ENCODE peak calls at places on chromosomes 12 and 14, in six cellular contexts. One of them, this sample, is unnamed.

GRCh38 chr14:103537175-103537990 is 8.4 kb downstream of the TRMT61A start:
- DNase-seq in GM13976: no peak
- DNase-seq in cardiac muscle cell: no peak
- DNase-seq in astrocyte of the cerebellum: no peak
- DNase-seq in IMR-90: peak
- DNase-seq in mammary epithelial cell: no peak
- DNase-seq in this sample: no peak

GRCh38 chr14:73234029-73234428 is 3.3 kb upstream of the PAPLN start:
- DNase-seq in IMR-90: no peak
- DNase-seq in astrocyte of the cerebellum: no peak
- DNase-seq in cardiac muscle cell: no peak
- DNase-seq in GM13976: no peak
- DNase-seq in mammary epithelial cell: no peak
- DNase-seq in this sample: no peak

GRCh38 chr14:51872396-51872795 is 12.0 kb downstream of the GNG2 start:
- DNase-seq in cardiac muscle cell: no peak
- DNase-seq in IMR-90: no peak
- DNase-seq in mammary epithelial cell: no peak
- DNase-seq in GM13976: no peak
- DNase-seq in astrocyte of the cerebellum: no peak
- DNase-seq in this sample: no peak

GRCh38 chr12:6788972-6789905 is at the start of gene CD4:
- DNase-seq in mammary epithelial cell: no peak
- DNase-seq in IMR-90: no peak
- DNase-seq in astrocyte of the cerebellum: no peak
- DNase-seq in cardiac muscle cell: no peak
- DNase-seq in GM13976: no peak
- DNase-seq in this sample: no peak

GRCh38 chr12:106632797-106633450 is 50.1 kb downstream of the RFX4 start:
- DNase-seq in cardiac muscle cell: no peak
- DNase-seq in mammary epithelial cell: no peak
- DNase-seq in astrocyte of the cerebellum: no peak
- DNase-seq in GM13976: no peak
- DNase-seq in IMR-90: no peak
- DNase-seq in this sample: no peak

GRCh38 chr14:90522585-90523191 is 125.9 kb downstream of the CALM1 start:
- DNase-seq in GM13976: no peak
- DNase-seq in mammary epithelial cell: no peak
- DNase-seq in astrocyte of the cerebellum: peak
- DNase-seq in IMR-90: no peak
- DNase-seq in cardiac muscle cell: peak
- DNase-seq in this sample: no peak

GRCh38 chr14:66070542-66071319 is 415.4 kb upstream of the CCDC196 start:
- DNase-seq in mammary epithelial cell: peak
- DNase-seq in IMR-90: no peak
- DNase-seq in astrocyte of the cerebellum: no peak
- DNase-seq in cardiac muscle cell: peak
- DNase-seq in GM13976: peak
- DNase-seq in this sample: no peak

GRCh38 chr12:113316155-113316554 is 18.8 kb downstream of the SLC8B1 start:
- DNase-seq in astrocyte of the cerebellum: no peak
- DNase-seq in cardiac muscle cell: no peak
- DNase-seq in IMR-90: no peak
- DNase-seq in GM13976: no peak
- DNase-seq in mammary epithelial cell: no peak
- DNase-seq in this sample: no peak

GRCh38 chr14:93132472-93133065 is 16.8 kb upstream of the ITPK1 start:
- DNase-seq in astrocyte of the cerebellum: no peak
- DNase-seq in GM13976: peak
- DNase-seq in mammary epithelial cell: no peak
- DNase-seq in cardiac muscle cell: peak
- DNase-seq in IMR-90: peak
- DNase-seq in this sample: no peak

GRCh38 chr14:59262717-59263469 is 74.4 kb downstream of the DAAM1 start:
- DNase-seq in GM13976: no peak
- DNase-seq in cardiac muscle cell: no peak
- DNase-seq in astrocyte of the cerebellum: no peak
- DNase-seq in mammary epithelial cell: no peak
- DNase-seq in IMR-90: no peak
- DNase-seq in this sample: no peak

GRCh38 chr14:71488703-71489141 is 443.5 kb upstream of the RGS6 start:
- DNase-seq in IMR-90: peak
- DNase-seq in GM13976: no peak
- DNase-seq in mammary epithelial cell: no peak
- DNase-seq in astrocyte of the cerebellum: peak
- DNase-seq in cardiac muscle cell: peak
- DNase-seq in this sample: no peak

GRCh38 chr12:110354172-110354780 is 49.2 kb downstream of the ANAPC7 start:
- DNase-seq in astrocyte of the cerebellum: no peak
- DNase-seq in mammary epithelial cell: no peak
- DNase-seq in IMR-90: peak
- DNase-seq in cardiac muscle cell: peak
- DNase-seq in GM13976: no peak
- DNase-seq in this sample: no peak

GRCh38 chr12:96445743-96446655 is 43.4 kb upstream of the CFAP54 start:
- DNase-seq in astrocyte of the cerebellum: no peak
- DNase-seq in mammary epithelial cell: peak
- DNase-seq in IMR-90: peak
- DNase-seq in GM13976: peak
- DNase-seq in cardiac muscle cell: peak
- DNase-seq in this sample: no peak

GRCh38 chr14:76080009-76080408 is 71.7 kb upstream of the GPATCH2L start:
- DNase-seq in IMR-90: no peak
- DNase-seq in cardiac muscle cell: no peak
- DNase-seq in GM13976: no peak
- DNase-seq in mammary epithelial cell: no peak
- DNase-seq in astrocyte of the cerebellum: no peak
- DNase-seq in this sample: no peak

GRCh38 chr14:96746101-96746500 is 51.1 kb upstream of the VRK1 start:
- DNase-seq in astrocyte of the cerebellum: no peak
- DNase-seq in IMR-90: no peak
- DNase-seq in mammary epithelial cell: no peak
- DNase-seq in cardiac muscle cell: no peak
- DNase-seq in GM13976: no peak
- DNase-seq in this sample: no peak

GRCh38 chr12:98736352-98737326 is 91.5 kb downstream of the APAF1 start:
- DNase-seq in astrocyte of the cerebellum: no peak
- DNase-seq in mammary epithelial cell: no peak
- DNase-seq in cardiac muscle cell: no peak
- DNase-seq in GM13976: no peak
- DNase-seq in IMR-90: peak
- DNase-seq in this sample: no peak

GRCh38 chr14:101178184-101179072 is 274.9 kb upstream of the RTL1 start:
- DNase-seq in mammary epithelial cell: no peak
- DNase-seq in cardiac muscle cell: no peak
- DNase-seq in IMR-90: no peak
- DNase-seq in astrocyte of the cerebellum: no peak
- DNase-seq in GM13976: no peak
- DNase-seq in this sample: no peak

GRCh38 chr12:6632026-6632978 is 3.5 kb downstream of the LPAR5 start:
- DNase-seq in mammary epithelial cell: no peak
- DNase-seq in cardiac muscle cell: no peak
- DNase-seq in GM13976: peak
- DNase-seq in astrocyte of the cerebellum: no peak
- DNase-seq in IMR-90: no peak
- DNase-seq in this sample: no peak

GRCh38 chr12:127389923-127390322 is 877.0 kb upstream of the TMEM132C start:
- DNase-seq in GM13976: no peak
- DNase-seq in cardiac muscle cell: peak
- DNase-seq in mammary epithelial cell: peak
- DNase-seq in IMR-90: peak
- DNase-seq in astrocyte of the cerebellum: peak
- DNase-seq in this sample: no peak

GRCh38 chr14:100770046-100770445 is 43.4 kb downstream of the DLK1 start:
- DNase-seq in IMR-90: no peak
- DNase-seq in mammary epithelial cell: no peak
- DNase-seq in GM13976: no peak
- DNase-seq in astrocyte of the cerebellum: no peak
- DNase-seq in cardiac muscle cell: no peak
- DNase-seq in this sample: no peak

GRCh38 chr12:115044073-115044472 is 360.1 kb upstream of the TBX3 start:
- DNase-seq in IMR-90: peak
- DNase-seq in GM13976: no peak
- DNase-seq in mammary epithelial cell: no peak
- DNase-seq in astrocyte of the cerebellum: no peak
- DNase-seq in cardiac muscle cell: peak
- DNase-seq in this sample: no peak

GRCh38 chr12:94875525-94875924 is 128.0 kb downstream of the NDUFA12 start:
- DNase-seq in cardiac muscle cell: peak
- DNase-seq in IMR-90: no peak
- DNase-seq in mammary epithelial cell: peak
- DNase-seq in astrocyte of the cerebellum: no peak
- DNase-seq in GM13976: peak
- DNase-seq in this sample: no peak

GRCh38 chr12:128365831-128366231 is 98.9 kb downstream of the TMEM132C start:
- DNase-seq in cardiac muscle cell: peak
- DNase-seq in astrocyte of the cerebellum: no peak
- DNase-seq in mammary epithelial cell: no peak
- DNase-seq in GM13976: no peak
- DNase-seq in IMR-90: no peak
- DNase-seq in this sample: no peak

GRCh38 chr12:60259241-60259640 is 663.4 kb downstream of the SLC16A7 start:
- DNase-seq in GM13976: no peak
- DNase-seq in IMR-90: no peak
- DNase-seq in cardiac muscle cell: no peak
- DNase-seq in mammary epithelial cell: no peak
- DNase-seq in astrocyte of the cerebellum: no peak
- DNase-seq in this sample: no peak

GRCh38 chr12:29389295-29389919 is 8.4 kb upstream of the ERGIC2 start:
- DNase-seq in GM13976: no peak
- DNase-seq in cardiac muscle cell: peak
- DNase-seq in astrocyte of the cerebellum: no peak
- DNase-seq in IMR-90: no peak
- DNase-seq in mammary epithelial cell: no peak
- DNase-seq in this sample: no peak

GRCh38 chr14:39169541-39169900 is 612 bp downstream of the TRAPPC6B start:
- DNase-seq in astrocyte of the cerebellum: no peak
- DNase-seq in cardiac muscle cell: no peak
- DNase-seq in mammary epithelial cell: peak
- DNase-seq in GM13976: no peak
- DNase-seq in IMR-90: no peak
- DNase-seq in this sample: no peak

GRCh38 chr12:96501139-96501741 is 11.9 kb downstream of the CFAP54 start:
- DNase-seq in IMR-90: peak
- DNase-seq in cardiac muscle cell: peak
- DNase-seq in astrocyte of the cerebellum: no peak
- DNase-seq in GM13976: no peak
- DNase-seq in mammary epithelial cell: peak
- DNase-seq in this sample: no peak

GRCh38 chr14:69711471-69712216 is 55.3 kb upstream of the SRSF5 start:
- DNase-seq in mammary epithelial cell: no peak
- DNase-seq in GM13976: no peak
- DNase-seq in astrocyte of the cerebellum: no peak
- DNase-seq in cardiac muscle cell: no peak
- DNase-seq in IMR-90: no peak
- DNase-seq in this sample: no peak

GRCh38 chr12:131323879-131324278 is 370.2 kb downstream of the ADGRD1 start:
- DNase-seq in cardiac muscle cell: no peak
- DNase-seq in GM13976: no peak
- DNase-seq in mammary epithelial cell: no peak
- DNase-seq in IMR-90: no peak
- DNase-seq in astrocyte of the cerebellum: no peak
- DNase-seq in this sample: no peak

GRCh38 chr12:21521541-21521940 is 4.6 kb upstream of the SPX start:
- DNase-seq in cardiac muscle cell: no peak
- DNase-seq in mammary epithelial cell: no peak
- DNase-seq in IMR-90: no peak
- DNase-seq in GM13976: no peak
- DNase-seq in astrocyte of the cerebellum: no peak
- DNase-seq in this sample: no peak

GRCh38 chr12:27382126-27382795 is 49.6 kb downstream of the BMAL2 start:
- DNase-seq in GM13976: no peak
- DNase-seq in mammary epithelial cell: no peak
- DNase-seq in astrocyte of the cerebellum: no peak
- DNase-seq in IMR-90: no peak
- DNase-seq in cardiac muscle cell: no peak
- DNase-seq in this sample: no peak

GRCh38 chr12:119687344-119687865 is 19.5 kb downstream of the PRKAB1 start:
- DNase-seq in mammary epithelial cell: no peak
- DNase-seq in cardiac muscle cell: no peak
- DNase-seq in IMR-90: no peak
- DNase-seq in GM13976: no peak
- DNase-seq in astrocyte of the cerebellum: no peak
- DNase-seq in this sample: no peak

GRCh38 chr12:108240027-108240785 is 98.9 kb downstream of the CMKLR1 start:
- DNase-seq in IMR-90: no peak
- DNase-seq in cardiac muscle cell: no peak
- DNase-seq in mammary epithelial cell: no peak
- DNase-seq in GM13976: no peak
- DNase-seq in astrocyte of the cerebellum: no peak
- DNase-seq in this sample: no peak
- TF ChIP-seq CTCF in IMR-90: no peak
- TF ChIP-seq CTCF in cardiac muscle cell: no peak
- TF ChIP-seq CTCF in mammary epithelial cell: no peak
- TF ChIP-seq CTCF in GM13976: no peak
- TF ChIP-seq CTCF in astrocyte of the cerebellum: no peak
- TF ChIP-seq CTCF in this sample: no peak

GRCh38 chr14:53663709-53664108 is 292.9 kb downstream of the BMP4 start:
- DNase-seq in IMR-90: peak
- DNase-seq in cardiac muscle cell: peak
- DNase-seq in GM13976: no peak
- DNase-seq in astrocyte of the cerebellum: no peak
- DNase-seq in mammary epithelial cell: no peak
- DNase-seq in this sample: no peak
- TF ChIP-seq CTCF in IMR-90: peak
- TF ChIP-seq CTCF in cardiac muscle cell: peak
- TF ChIP-seq CTCF in GM13976: no peak
- TF ChIP-seq CTCF in astrocyte of the cerebellum: peak
- TF ChIP-seq CTCF in mammary epithelial cell: peak
- TF ChIP-seq CTCF in this sample: peak

GRCh38 chr12:74066476-74066875 is 471.2 kb upstream of the ATXN7L3B start:
- DNase-seq in astrocyte of the cerebellum: no peak
- DNase-seq in mammary epithelial cell: no peak
- DNase-seq in GM13976: no peak
- DNase-seq in IMR-90: no peak
- DNase-seq in cardiac muscle cell: no peak
- DNase-seq in this sample: no peak
- TF ChIP-seq CTCF in astrocyte of the cerebellum: no peak
- TF ChIP-seq CTCF in mammary epithelial cell: no peak
- TF ChIP-seq CTCF in GM13976: no peak
- TF ChIP-seq CTCF in IMR-90: no peak
- TF ChIP-seq CTCF in cardiac muscle cell: no peak
- TF ChIP-seq CTCF in this sample: no peak

GRCh38 chr12:57983150-57983857 is 41.9 kb downstream of the ATP23 start:
- DNase-seq in astrocyte of the cerebellum: peak
- DNase-seq in mammary epithelial cell: peak
- DNase-seq in cardiac muscle cell: peak
- DNase-seq in GM13976: no peak
- DNase-seq in IMR-90: peak
- DNase-seq in this sample: no peak
- TF ChIP-seq CTCF in astrocyte of the cerebellum: peak
- TF ChIP-seq CTCF in mammary epithelial cell: peak
- TF ChIP-seq CTCF in cardiac muscle cell: peak
- TF ChIP-seq CTCF in GM13976: peak
- TF ChIP-seq CTCF in IMR-90: peak
- TF ChIP-seq CTCF in this sample: peak

GRCh38 chr14:64298773-64299172 is 4.6 kb upstream of the ESR2 start:
- DNase-seq in astrocyte of the cerebellum: no peak
- DNase-seq in cardiac muscle cell: no peak
- DNase-seq in mammary epithelial cell: no peak
- DNase-seq in GM13976: no peak
- DNase-seq in IMR-90: no peak
- DNase-seq in this sample: no peak
- TF ChIP-seq CTCF in astrocyte of the cerebellum: no peak
- TF ChIP-seq CTCF in cardiac muscle cell: peak
- TF ChIP-seq CTCF in mammary epithelial cell: no peak
- TF ChIP-seq CTCF in GM13976: no peak
- TF ChIP-seq CTCF in IMR-90: no peak
- TF ChIP-seq CTCF in this sample: peak

GRCh38 chr12:12979151-12979550 is 20.9 kb downstream of the HEBP1 start:
- DNase-seq in IMR-90: peak
- DNase-seq in cardiac muscle cell: peak
- DNase-seq in mammary epithelial cell: no peak
- DNase-seq in GM13976: no peak
- DNase-seq in astrocyte of the cerebellum: no peak
- DNase-seq in this sample: no peak
- TF ChIP-seq CTCF in IMR-90: no peak
- TF ChIP-seq CTCF in cardiac muscle cell: no peak
- TF ChIP-seq CTCF in mammary epithelial cell: no peak
- TF ChIP-seq CTCF in GM13976: no peak
- TF ChIP-seq CTCF in astrocyte of the cerebellum: no peak
- TF ChIP-seq CTCF in this sample: no peak

This sample was measured in osteocyte.